ENCODE peak calls at places on chromosomes 11 and 22, in six cellular contexts. One of them, this sample, is unnamed.

GRCh38 chr11:94034207-94034606 is 13.1 kb downstream of the HEPHL1 start:
- DNase-seq in foreskin fibroblast: no peak
- DNase-seq in IMR-90: no peak
- DNase-seq in MM.1S: no peak
- DNase-seq in psoas muscle: no peak
- DNase-seq in lower leg skin: no peak
- DNase-seq in this sample: no peak

GRCh38 chr11:33110083-33110482 is 51.2 kb downstream of the CSTF3 start:
- DNase-seq in lower leg skin: no peak
- DNase-seq in MM.1S: no peak
- DNase-seq in psoas muscle: no peak
- DNase-seq in IMR-90: no peak
- DNase-seq in foreskin fibroblast: no peak
- DNase-seq in this sample: peak

GRCh38 chr11:31089117-31089516 is 280.4 kb downstream of the DCDC1 start:
- DNase-seq in psoas muscle: no peak
- DNase-seq in lower leg skin: no peak
- DNase-seq in MM.1S: no peak
- DNase-seq in IMR-90: no peak
- DNase-seq in foreskin fibroblast: no peak
- DNase-seq in this sample: no peak

GRCh38 chr11:665707-666281 is 28.7 kb downstream of the DRD4 start:
- DNase-seq in foreskin fibroblast: peak
- DNase-seq in MM.1S: no peak
- DNase-seq in psoas muscle: peak
- DNase-seq in IMR-90: peak
- DNase-seq in lower leg skin: no peak
- DNase-seq in this sample: peak

GRCh38 chr22:37256075-37256726 is 12.1 kb upstream of the RAC2 start:
- DNase-seq in psoas muscle: no peak
- DNase-seq in IMR-90: no peak
- DNase-seq in lower leg skin: no peak
- DNase-seq in MM.1S: no peak
- DNase-seq in foreskin fibroblast: no peak
- DNase-seq in this sample: no peak

GRCh38 chr11:14537134-14537599 is 17.0 kb upstream of the PSMA1 start:
- DNase-seq in psoas muscle: no peak
- DNase-seq in lower leg skin: no peak
- DNase-seq in MM.1S: peak
- DNase-seq in IMR-90: peak
- DNase-seq in foreskin fibroblast: no peak
- DNase-seq in this sample: no peak

GRCh38 chr11:73760066-73760679 is 701 bp downstream of the RAB6A start:
- DNase-seq in IMR-90: peak
- DNase-seq in foreskin fibroblast: peak
- DNase-seq in MM.1S: no peak
- DNase-seq in lower leg skin: peak
- DNase-seq in psoas muscle: peak
- DNase-seq in this sample: no peak

GRCh38 chr11:27355575-27356104 is 7.4 kb downstream of the CCDC34 start:
- DNase-seq in IMR-90: no peak
- DNase-seq in MM.1S: no peak
- DNase-seq in psoas muscle: no peak
- DNase-seq in foreskin fibroblast: no peak
- DNase-seq in lower leg skin: no peak
- DNase-seq in this sample: no peak

GRCh38 chr11:113241190-113242051 is 73.0 kb upstream of the TTC12 start:
- DNase-seq in IMR-90: peak
- DNase-seq in foreskin fibroblast: peak
- DNase-seq in psoas muscle: no peak
- DNase-seq in MM.1S: no peak
- DNase-seq in lower leg skin: no peak
- DNase-seq in this sample: no peak

GRCh38 chr11:74321487-74322188 is 10.2 kb upstream of the P4HA3 start:
- DNase-seq in lower leg skin: peak
- DNase-seq in psoas muscle: no peak
- DNase-seq in foreskin fibroblast: peak
- DNase-seq in IMR-90: peak
- DNase-seq in MM.1S: peak
- DNase-seq in this sample: no peak

GRCh38 chr11:2465201-2466068 is 20.6 kb downstream of the KCNQ1 start:
- DNase-seq in lower leg skin: no peak
- DNase-seq in psoas muscle: no peak
- DNase-seq in foreskin fibroblast: no peak
- DNase-seq in MM.1S: no peak
- DNase-seq in IMR-90: no peak
- DNase-seq in this sample: no peak

GRCh38 chr11:2758751-2759150 is 59.0 kb upstream of the KCNQ1OT1 start:
- DNase-seq in foreskin fibroblast: no peak
- DNase-seq in IMR-90: no peak
- DNase-seq in psoas muscle: no peak
- DNase-seq in lower leg skin: no peak
- DNase-seq in MM.1S: no peak
- DNase-seq in this sample: no peak

GRCh38 chr22:49372530-49373288 is 455.0 kb downstream of the BRD1 start:
- DNase-seq in MM.1S: no peak
- DNase-seq in psoas muscle: no peak
- DNase-seq in lower leg skin: peak
- DNase-seq in foreskin fibroblast: no peak
- DNase-seq in IMR-90: no peak
- DNase-seq in this sample: no peak

GRCh38 chr11:33310720-33311500 is 53.7 kb downstream of the HIPK3 start:
- DNase-seq in IMR-90: peak
- DNase-seq in MM.1S: no peak
- DNase-seq in psoas muscle: no peak
- DNase-seq in lower leg skin: no peak
- DNase-seq in foreskin fibroblast: no peak
- DNase-seq in this sample: peak

GRCh38 chr22:43152355-43153071 is 1.2 kb downstream of the TSPO start:
- DNase-seq in IMR-90: peak
- DNase-seq in psoas muscle: peak
- DNase-seq in lower leg skin: peak
- DNase-seq in MM.1S: peak
- DNase-seq in foreskin fibroblast: peak
- DNase-seq in this sample: no peak

GRCh38 chr11:2378527-2379210 is 1.6 kb downstream of the CD81 start:
- DNase-seq in lower leg skin: peak
- DNase-seq in MM.1S: no peak
- DNase-seq in foreskin fibroblast: peak
- DNase-seq in IMR-90: peak
- DNase-seq in psoas muscle: peak
- DNase-seq in this sample: no peak

GRCh38 chr11:81237139-81237538 is 1496.5 kb downstream of the FAM181B start:
- DNase-seq in MM.1S: peak
- DNase-seq in IMR-90: peak
- DNase-seq in foreskin fibroblast: no peak
- DNase-seq in psoas muscle: no peak
- DNase-seq in lower leg skin: no peak
- DNase-seq in this sample: no peak

GRCh38 chr11:79686703-79687419 is 246.0 kb upstream of the TENM4 start:
- DNase-seq in MM.1S: no peak
- DNase-seq in lower leg skin: no peak
- DNase-seq in IMR-90: no peak
- DNase-seq in foreskin fibroblast: no peak
- DNase-seq in psoas muscle: no peak
- DNase-seq in this sample: no peak

GRCh38 chr11:20444537-20444936 is 57.0 kb downstream of the PRMT3 start:
- DNase-seq in psoas muscle: no peak
- DNase-seq in lower leg skin: no peak
- DNase-seq in foreskin fibroblast: no peak
- DNase-seq in IMR-90: no peak
- DNase-seq in MM.1S: no peak
- DNase-seq in this sample: no peak

GRCh38 chr11:108838102-108838803 is 173.4 kb downstream of the DDX10 start:
- DNase-seq in foreskin fibroblast: no peak
- DNase-seq in lower leg skin: no peak
- DNase-seq in IMR-90: no peak
- DNase-seq in psoas muscle: no peak
- DNase-seq in MM.1S: no peak
- DNase-seq in this sample: no peak

GRCh38 chr11:17851697-17852096 is 117.1 kb downstream of the KCNC1 start:
- DNase-seq in lower leg skin: no peak
- DNase-seq in foreskin fibroblast: no peak
- DNase-seq in IMR-90: no peak
- DNase-seq in psoas muscle: no peak
- DNase-seq in MM.1S: no peak
- DNase-seq in this sample: no peak

GRCh38 chr22:36218648-36219047 is 17.0 kb upstream of the APOL4 start:
- DNase-seq in MM.1S: no peak
- DNase-seq in lower leg skin: no peak
- DNase-seq in foreskin fibroblast: no peak
- DNase-seq in psoas muscle: no peak
- DNase-seq in IMR-90: no peak
- DNase-seq in this sample: no peak

GRCh38 chr22:37280718-37281117 is 1.6 kb upstream of the CYTH4 start:
- DNase-seq in lower leg skin: no peak
- DNase-seq in foreskin fibroblast: no peak
- DNase-seq in psoas muscle: no peak
- DNase-seq in IMR-90: no peak
- DNase-seq in MM.1S: no peak
- DNase-seq in this sample: no peak

GRCh38 chr11:12017865-12018453 is 9.5 kb upstream of the DKK3 start:
- DNase-seq in lower leg skin: no peak
- DNase-seq in psoas muscle: no peak
- DNase-seq in foreskin fibroblast: no peak
- DNase-seq in IMR-90: peak
- DNase-seq in MM.1S: no peak
- DNase-seq in this sample: no peak

GRCh38 chr22:37817705-37818311 is 5.4 kb upstream of the GALR3 start:
- DNase-seq in psoas muscle: peak
- DNase-seq in lower leg skin: peak
- DNase-seq in foreskin fibroblast: peak
- DNase-seq in IMR-90: peak
- DNase-seq in MM.1S: peak
- DNase-seq in this sample: no peak

GRCh38 chr22:26617251-26618199 is at the start of gene CRYBB1:
- DNase-seq in lower leg skin: no peak
- DNase-seq in foreskin fibroblast: peak
- DNase-seq in MM.1S: peak
- DNase-seq in psoas muscle: no peak
- DNase-seq in IMR-90: peak
- DNase-seq in this sample: no peak

GRCh38 chr11:75792997-75793800 is 21.8 kb upstream of the UVRAG start:
- DNase-seq in MM.1S: no peak
- DNase-seq in lower leg skin: no peak
- DNase-seq in IMR-90: no peak
- DNase-seq in psoas muscle: no peak
- DNase-seq in foreskin fibroblast: no peak
- DNase-seq in this sample: no peak

GRCh38 chr11:44566559-44566949 is 1.1 kb downstream of the CD82 start:
- DNase-seq in lower leg skin: no peak
- DNase-seq in foreskin fibroblast: no peak
- DNase-seq in MM.1S: no peak
- DNase-seq in psoas muscle: no peak
- DNase-seq in IMR-90: no peak
- DNase-seq in this sample: no peak
- H3K4me3 ChIP-seq in lower leg skin: no peak
- H3K4me3 ChIP-seq in foreskin fibroblast: no peak
- H3K4me3 ChIP-seq in MM.1S: peak
- H3K4me3 ChIP-seq in psoas muscle: peak
- H3K4me3 ChIP-seq in IMR-90: peak
- H3K4me3 ChIP-seq in this sample: peak

GRCh38 chr11:61682093-61682732 is 2.0 kb downstream of the DAGLA start:
- DNase-seq in foreskin fibroblast: peak
- DNase-seq in MM.1S: no peak
- DNase-seq in psoas muscle: peak
- DNase-seq in IMR-90: no peak
- DNase-seq in lower leg skin: peak
- DNase-seq in this sample: no peak
- H3K4me3 ChIP-seq in foreskin fibroblast: no peak
- H3K4me3 ChIP-seq in MM.1S: no peak
- H3K4me3 ChIP-seq in psoas muscle: peak
- H3K4me3 ChIP-seq in IMR-90: no peak
- H3K4me3 ChIP-seq in lower leg skin: no peak
- H3K4me3 ChIP-seq in this sample: no peak

DNA sequence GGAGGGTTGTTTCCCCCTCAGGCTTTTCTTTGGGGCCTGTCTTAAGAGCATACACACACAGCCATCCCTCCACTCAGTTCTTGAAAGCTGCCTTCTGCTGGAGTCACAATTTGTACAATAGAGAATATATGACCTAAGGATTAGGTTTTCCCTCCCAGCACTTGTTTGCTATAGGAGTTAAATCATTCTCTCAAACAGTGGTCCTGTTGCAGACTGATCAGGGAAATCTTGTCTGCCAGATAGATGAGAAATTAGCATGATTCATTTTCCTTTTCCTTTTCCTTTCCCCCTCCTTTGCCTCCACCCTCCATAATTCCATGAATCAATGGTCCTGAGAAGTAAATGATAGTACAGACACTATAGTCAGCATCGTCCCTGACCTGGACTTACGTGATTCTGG is 3.3 kb downstream of the PRSS23 start:
- DNase-seq in IMR-90: no peak
- DNase-seq in lower leg skin: no peak
- DNase-seq in foreskin fibroblast: no peak
- DNase-seq in psoas muscle: no peak
- DNase-seq in MM.1S: no peak
- DNase-seq in this sample: no peak
- H3K4me3 ChIP-seq in IMR-90: no peak
- H3K4me3 ChIP-seq in lower leg skin: no peak
- H3K4me3 ChIP-seq in foreskin fibroblast: no peak
- H3K4me3 ChIP-seq in psoas muscle: no peak
- H3K4me3 ChIP-seq in MM.1S: no peak
- H3K4me3 ChIP-seq in this sample: no peak

GRCh38 chr11:67483498-67483798 is 622 bp downstream of the AIP start:
- DNase-seq in lower leg skin: no peak
- DNase-seq in psoas muscle: no peak
- DNase-seq in MM.1S: no peak
- DNase-seq in foreskin fibroblast: no peak
- DNase-seq in IMR-90: no peak
- DNase-seq in this sample: no peak

GRCh38 chr11:67482736-67483497 is at the start of gene AIP:
- DNase-seq in MM.1S: peak
- DNase-seq in foreskin fibroblast: peak
- DNase-seq in lower leg skin: peak
- DNase-seq in IMR-90: peak
- DNase-seq in psoas muscle: peak
- DNase-seq in this sample: peak

GRCh38 chr11:67483901-67484665 is 1.3 kb downstream of the AIP start:
- DNase-seq in MM.1S: no peak
- DNase-seq in foreskin fibroblast: no peak
- DNase-seq in lower leg skin: no peak
- DNase-seq in IMR-90: no peak
- DNase-seq in psoas muscle: no peak
- DNase-seq in this sample: no peak

GRCh38 chr11:67486481-67487195 is 3.8 kb downstream of the AIP start:
- DNase-seq in MM.1S: no peak
- DNase-seq in lower leg skin: no peak
- DNase-seq in psoas muscle: no peak
- DNase-seq in IMR-90: no peak
- DNase-seq in foreskin fibroblast: no peak
- DNase-seq in this sample: no peak

DNA sequence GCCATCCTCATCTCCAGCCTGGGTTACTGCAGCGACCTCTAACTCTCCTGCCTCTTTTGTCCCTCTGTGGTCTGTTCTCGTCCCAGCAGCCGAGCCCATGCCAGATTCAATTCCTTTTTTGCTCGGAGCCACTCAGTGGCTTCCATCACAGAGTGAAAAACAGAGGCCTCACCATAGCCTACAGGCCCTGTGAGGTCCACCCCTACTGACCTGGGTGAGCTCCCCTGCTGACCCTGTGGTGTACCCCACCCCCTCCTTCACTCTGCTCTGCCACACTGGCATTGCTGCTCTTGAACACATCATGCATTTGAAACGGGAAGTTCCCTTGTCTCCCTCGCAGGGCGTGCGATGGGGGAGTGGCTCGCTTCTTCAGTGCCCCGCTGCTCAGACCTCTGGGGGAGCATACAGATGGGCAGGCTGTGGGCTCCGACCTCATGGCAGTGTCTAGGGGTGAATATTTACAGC is 2.1 kb downstream of the AIP start:
- DNase-seq in foreskin fibroblast: no peak
- DNase-seq in IMR-90: no peak
- DNase-seq in MM.1S: no peak
- DNase-seq in psoas muscle: no peak
- DNase-seq in lower leg skin: no peak
- DNase-seq in this sample: no peak
- H3K4me3 ChIP-seq in foreskin fibroblast: no peak
- H3K4me3 ChIP-seq in IMR-90: no peak
- H3K4me3 ChIP-seq in MM.1S: no peak
- H3K4me3 ChIP-seq in psoas muscle: no peak
- H3K4me3 ChIP-seq in lower leg skin: no peak
- H3K4me3 ChIP-seq in this sample: no peak